ENCODE peak calls at places on chromosomes 2 and 18, in six cellular contexts. F, D, U, R, J and G are unnamed samples.

GRCh38 chr2:62871506-62871905 is 166.0 kb downstream of the EHBP1 start:
- DNase-seq in F (peak), J (peak), U (no peak), R (no peak), D (no peak), G (no peak)

GRCh38 chr18:33844232-33844631 is 266.2 kb downstream of the ASXL3 start:
- DNase-seq in U (no peak), D (no peak), R (no peak), J (no peak), F (no peak), G (peak)

GRCh38 chr2:111705711-111706323 is 178.2 kb downstream of the ANAPC1 start:
- DNase-seq in U (no peak), D (peak), R (no peak), F (peak), J (peak), G (peak)

GRCh38 chr2:150191349-150191748 is 296.1 kb downstream of the RND3 start:
- DNase-seq in F (peak), D (no peak), U (no peak), R (no peak), J (peak), G (peak)

GRCh38 chr18:58929206-58929605 is 64.5 kb downstream of the ZNF532 start:
- DNase-seq in U (no peak), J (no peak), R (no peak), D (no peak), F (no peak), G (no peak)

GRCh38 chr2:120109186-120110061 is 96.5 kb downstream of the EPB41L5 start:
- DNase-seq in D (peak), F (peak), U (no peak), J (peak), R (no peak), G (peak)

GRCh38 chr18:67597759-67598158 is 81.2 kb upstream of the DSEL start:
- DNase-seq in F (peak), J (no peak), R (no peak), D (no peak), U (no peak), G (no peak)

GRCh38 chr2:199303814-199304213 is 153.9 kb downstream of the SATB2 start:
- DNase-seq in F (peak), R (no peak), U (no peak), D (peak), J (peak), G (peak)

GRCh38 chr18:32049393-32050161 is 31.0 kb downstream of the RNF125 start:
- DNase-seq in U (peak), D (no peak), J (peak), R (no peak), F (peak), G (no peak)

GRCh38 chr2:126880262-126880800 is 18.4 kb upstream of the TEX51 start:
- DNase-seq in F (no peak), J (no peak), D (no peak), R (no peak), U (no peak), G (no peak)

GRCh38 chr2:12424820-12425219 is 291.9 kb upstream of the TRIB2 start:
- DNase-seq in D (no peak), U (no peak), F (no peak), J (no peak), R (no peak), G (peak)

GRCh38 chr2:157874997-157875719 is 972 bp downstream of the ACVR1 start:
- DNase-seq in F (peak), U (no peak), R (peak), J (peak), D (peak), G (peak)

GRCh38 chr2:75410702-75411101 is 150.0 kb downstream of the EVA1A start:
- DNase-seq in F (no peak), J (no peak), U (no peak), D (no peak), R (no peak), G (no peak)

GRCh38 chr2:47313728-47314127 is 89.2 kb upstream of the MSH2 start:
- DNase-seq in U (no peak), J (no peak), R (no peak), D (no peak), F (no peak), G (no peak)

GRCh38 chr18:24075731-24076130 is 61.2 kb downstream of the TTC39C start:
- DNase-seq in J (peak), D (no peak), F (no peak), R (no peak), U (no peak), G (no peak)

GRCh38 chr2:8619071-8619470 is 62.8 kb upstream of the ID2 start:
- DNase-seq in J (no peak), U (no peak), R (no peak), D (no peak), F (no peak), G (no peak)

GRCh38 chr2:72210470-72210869 is 62.8 kb upstream of the CYP26B1 start:
- DNase-seq in U (no peak), R (no peak), D (no peak), F (peak), J (no peak), G (peak)

GRCh38 chr2:69577467-69578200 is 65.9 kb downstream of the AAK1 start:
- DNase-seq in F (no peak), D (peak), J (no peak), R (no peak), U (no peak), G (peak)

GRCh38 chr18:28606686-28607085 is 429.8 kb upstream of the CDH2 start:
- DNase-seq in F (no peak), J (no peak), U (no peak), D (no peak), R (no peak), G (no peak)

GRCh38 chr2:85248741-85249524 is 78.9 kb downstream of the TGOLN2 start:
- DNase-seq in D (peak), J (peak), F (peak), U (no peak), R (no peak), G (peak)

GRCh38 chr2:24985406-24985805 is 13.7 kb upstream of the DNAJC27 start:
- DNase-seq in F (no peak), R (no peak), D (no peak), U (no peak), J (no peak), G (no peak)

GRCh38 chr2:164910091-164910899 is 45.0 kb downstream of the SLC38A11 start:
- DNase-seq in R (no peak), J (no peak), D (no peak), U (no peak), F (peak), G (peak)